ENCODE peak calls at places on chromosomes 2 and 18, in four cellular contexts. C is HepG2, E is HCT116, Y is H1. T is an unnamed sample.

GRCh38 chr2:15764683-15765011 is 173.0 kb downstream of the DDX1 start:
- DNase-seq in C (no peak), E (no peak), Y (no peak), T (no peak)

GRCh38 chr2:40039543-40039942 is 260.5 kb upstream of the THUMPD2 start:
- DNase-seq in C (no peak), E (no peak), Y (no peak), T (no peak)

GRCh38 chr2:54444503-54444902 is 11.6 kb upstream of the SPTBN1 start:
- DNase-seq in C (no peak), E (no peak), Y (no peak), T (no peak)

GRCh38 chr2:151651274-151651673 is 83.0 kb downstream of the NEB start:
- DNase-seq in C (no peak), E (no peak), Y (no peak), T (no peak)

GRCh38 chr2:27929916-27930486 is 39.5 kb downstream of the BABAM2 start:
- DNase-seq in C (peak; percentile 72), E (no peak), Y (no peak), T (no peak)

GRCh38 chr2:105575626-105576025 is 169.1 kb upstream of the NCK2 start:
- DNase-seq in C (no peak), E (no peak), Y (no peak), T (no peak)

GRCh38 chr2:147294825-147295392 is 549.9 kb upstream of the ACVR2A start:
- DNase-seq in C (no peak), E (no peak), Y (no peak), T (no peak)

GRCh38 chr18:12079504-12080237 is 14.0 kb upstream of the ANKRD62 start:
- DNase-seq in C (peak; percentile 57), E (no peak), Y (no peak), T (no peak)

GRCh38 chr2:147487286-147487979 is 357.4 kb upstream of the ACVR2A start:
- DNase-seq in C (no peak), E (no peak), Y (no peak), T (no peak)

GRCh38 chr2:20378891-20379519 is 28.4 kb upstream of the PUM2 start:
- DNase-seq in C (peak; percentile 80), E (peak; percentile 38), Y (peak; percentile 34), T (peak; percentile 60)

GRCh38 chr2:217497850-217498377 is 504.9 kb downstream of the TNS1 start:
- DNase-seq in C (no peak), E (no peak), Y (no peak), T (no peak)

GRCh38 chr2:190867182-190867581 is 13.4 kb upstream of the GLS start:
- DNase-seq in C (no peak), E (no peak), Y (no peak), T (no peak)

GRCh38 chr2:44267269-44268258 is 7.7 kb upstream of the SLC3A1 start:
- DNase-seq in C (no peak), E (no peak), Y (no peak), T (no peak)

GRCh38 chr2:72813841-72814240 is 12.0 kb downstream of the EXOC6B start:
- DNase-seq in C (no peak), E (no peak), Y (no peak), T (no peak)

GRCh38 chr2:96527052-96527964 is 9.2 kb upstream of the ARID5A start:
- DNase-seq in C (no peak), E (no peak), Y (no peak), T (no peak)

GRCh38 chr2:239056611-239057010 is 208.7 kb downstream of the TWIST2 start:
- DNase-seq in C (no peak), E (no peak), Y (no peak), T (no peak)

GRCh38 chr2:226405465-226405864 is 394.2 kb downstream of the IRS1 start:
- DNase-seq in C (no peak), E (no peak), Y (no peak), T (no peak)

GRCh38 chr2:39513641-39514094 is 76.6 kb upstream of the MAP4K3 start:
- DNase-seq in C (peak; percentile 83), E (peak; percentile 32), Y (no peak), T (peak; percentile 87)

GRCh38 chr2:197889041-197889440 is 84.6 kb downstream of the PLCL1 start:
- DNase-seq in C (no peak), E (no peak), Y (no peak), T (no peak)

GRCh38 chr2:219689676-219690628 is 62.5 kb downstream of the SLC4A3 start:
- DNase-seq in C (peak; percentile 51), E (no peak), Y (no peak), T (peak; percentile 59)

GRCh38 chr2:176079851-176080539 is 3.8 kb downstream of the EVX2 start:
- DNase-seq in C (no peak), E (peak; percentile 59), Y (no peak), T (peak; percentile 93)

GRCh38 chr2:240906911-240907590 is 915 bp downstream of the CROCC2 start:
- DNase-seq in C (no peak), E (no peak), Y (no peak), T (no peak)

GRCh38 chr2:221124542-221125235 is 447.4 kb downstream of the EPHA4 start:
- DNase-seq in C (no peak), E (no peak), Y (no peak), T (no peak)

GRCh38 chr2:98374286-98374685 is 28.0 kb downstream of the CNGA3 start:
- DNase-seq in C (no peak), E (no peak), Y (no peak), T (no peak)

GRCh38 chr2:222973237-222973636 is 78.8 kb upstream of the KCNE4 start:
- DNase-seq in C (no peak), E (no peak), Y (no peak), T (no peak)

GRCh38 chr2:7498927-7499489 is 581.8 kb downstream of the RNF144A start:
- DNase-seq in C (no peak), E (no peak), Y (no peak), T (no peak)

GRCh38 chr2:170122883-170123547 is 54.9 kb upstream of the MYO3B start:
- DNase-seq in C (peak; percentile 49), E (peak; percentile 13), Y (no peak), T (no peak)

GRCh38 chr18:22493940-22494339 is 76.2 kb upstream of the CTAGE1 start:
- DNase-seq in C (no peak), E (no peak), Y (no peak), T (no peak)

GRCh38 chr18:80026363-80026762 is 7.9 kb upstream of the RBFA start:
- DNase-seq in C (no peak), E (no peak), Y (no peak), T (no peak)

GRCh38 chr18:80023173-80023572 is 11.1 kb upstream of the RBFA start:
- DNase-seq in C (no peak), E (peak; percentile 28), Y (no peak), T (no peak)

GRCh38 chr18:80022613-80023012 is 11.6 kb upstream of the RBFA start:
- DNase-seq in C (no peak), E (peak; percentile 24), Y (no peak), T (peak; percentile 40)
- H3K9me3 ChIP-seq in C (peaks cover 81% of the 10 kb centered on the region), E (peaks cover 26% of the 10 kb centered on the region), Y (peaks cover 71% of the 10 kb centered on the region), T (peaks cover 15% of the 10 kb centered on the region)

GRCh38 chr2:208311321-208311720 is 45.3 kb downstream of the PIKFYVE start:
- DNase-seq in C (no peak), E (no peak), Y (no peak), T (no peak)
- H3K4me2 ChIP-seq in C (no peak overlapping the region), E (no peak overlapping the region), Y (no peak overlapping the region), T (no peak overlapping the region)

DNA sequence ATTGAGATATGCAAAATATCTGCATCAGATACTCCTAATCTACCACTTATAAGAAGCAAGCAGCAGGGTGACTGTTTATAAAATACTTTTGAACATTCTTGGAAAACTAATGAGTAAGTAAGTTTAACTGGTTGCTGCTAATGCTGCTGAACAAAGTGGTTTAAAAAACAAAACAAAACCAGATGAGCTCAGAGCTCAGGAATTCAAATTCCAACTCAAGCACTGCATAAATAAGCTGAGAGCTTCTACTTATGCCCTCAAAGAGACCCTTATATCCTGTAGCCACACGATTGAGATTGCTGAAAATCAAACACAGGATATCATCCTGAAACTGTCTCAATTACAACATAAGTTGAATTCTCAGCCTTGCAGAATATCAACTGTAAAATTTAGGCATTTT is 62.3 kb upstream of the NYAP2 start:
- DNase-seq in C (no peak), E (no peak), Y (no peak), T (no peak)
- TF ChIP-seq FOSL1 in C (no peak), E (no peak), Y (no peak), T (no peak)

GRCh38 chr2:4258563-4258962 is 555.2 kb downstream of the DCDC2C start:
- DNase-seq in C (peak; percentile 38), E (no peak), Y (no peak), T (no peak)

GRCh38 chr2:4255491-4255890 is 552.1 kb downstream of the DCDC2C start:
- DNase-seq in C (no peak), E (no peak), Y (no peak), T (no peak)

DNA sequence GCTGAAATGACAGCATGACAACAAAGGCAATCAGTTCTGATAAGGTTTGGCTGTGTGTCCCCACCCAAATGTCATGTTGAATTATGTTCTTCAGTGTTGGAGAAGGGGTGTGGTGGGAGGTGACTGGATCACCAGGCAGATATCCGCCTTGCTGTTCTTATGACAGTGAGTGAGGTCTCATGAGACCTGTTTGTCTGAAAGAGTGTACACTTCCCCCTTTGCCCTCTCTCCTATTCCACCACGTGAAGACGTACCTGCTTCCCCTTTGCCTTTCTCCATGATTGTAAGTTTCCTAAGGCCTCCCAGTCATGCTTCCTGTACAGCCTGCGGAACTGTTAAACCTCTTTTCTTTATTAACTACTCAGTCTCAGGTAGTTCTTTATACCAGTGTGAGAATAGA is 553.0 kb downstream of the DCDC2C start:
- DNase-seq in C (no peak), E (no peak), Y (no peak), T (no peak)
- H3K9me3 ChIP-seq in C (no peaks in the 10 kb centered on the region), E (peaks cover 7% of the 10 kb centered on the region), Y (no peaks in the 10 kb centered on the region), T (no peaks in the 10 kb centered on the region)

GRCh38 chr18:49562481-49563129 is 748 bp downstream of the LIPG start:
- DNase-seq in C (no peak), E (no peak), Y (no peak), T (no peak)
- H3K4me2 ChIP-seq in C (peak overlapping the region; percentile 73), E (peak overlapping the region; percentile 79), Y (peak overlapping the region; percentile 94), T (peak overlapping the region; percentile 68)

GRCh38 chr2:26314243-26314642 is 31.7 kb upstream of the SELENOI start:
- DNase-seq in C (peak; percentile 26), E (no peak), Y (no peak), T (peak; percentile 28)
- TF ChIP-seq FOSL1 in C (no peak), E (no peak), Y (no peak), T (no peak)